ENCODE peak calls at places on chromosome 15, in five cellular contexts. M, R, J, H and Q are unnamed samples.

GRCh38 chr15:76346666-76347506 is 10.3 kb downstream of the ISL2 start:
- DNase-seq in H (no peak), R (no peak), J (no peak), M (no peak), Q (no peak)

GRCh38 chr15:88375234-88375926 is 91.8 kb downstream of the MRPL46 start:
- DNase-seq in H (peak), J (no peak), M (no peak), R (peak), Q (no peak)

GRCh38 chr15:75982468-75982867 is 29.8 kb downstream of the NRG4 start:
- DNase-seq in J (no peak), R (no peak), H (no peak), M (no peak), Q (no peak)

GRCh38 chr15:45199136-45199810 is 11.5 kb upstream of the SHF start:
- DNase-seq in M (no peak), J (no peak), H (peak), R (no peak), Q (no peak)

GRCh38 chr15:25682349-25682748 is 180.8 kb downstream of the ATP10A start:
- DNase-seq in R (no peak), J (no peak), M (no peak), H (no peak), Q (no peak)

GRCh38 chr15:77069521-77070121 is 1.3 kb downstream of the TSPAN3 start:
- DNase-seq in H (no peak), R (peak), M (no peak), J (no peak), Q (no peak)

GRCh38 chr15:40050788-40051615 is 12.0 kb upstream of the SRP14 start:
- DNase-seq in M (no peak), J (no peak), H (peak), R (no peak), Q (no peak)

GRCh38 chr15:58724471-58724870 is 25.0 kb downstream of the ADAM10 start:
- DNase-seq in J (no peak), M (no peak), R (no peak), H (no peak), Q (no peak)

GRCh38 chr15:101348643-101349496 is 53.8 kb upstream of the SNRPA1 start:
- DNase-seq in M (no peak), R (no peak), J (no peak), H (no peak), Q (no peak)

GRCh38 chr15:82875411-82876003 is 66.1 kb downstream of the WHAMM start:
- DNase-seq in H (no peak), R (peak), J (no peak), M (no peak), Q (no peak)